ENCODE peak calls at places on chromosomes 7 and 10, in eight cellular contexts. One of them, this sample, is unnamed.

GRCh38 chr10:49140306-49141175 is 6.7 kb upstream of the FAM170B start:
- DNase-seq in LHCN-M2: peak
- DNase-seq in GM04504: no peak
- DNase-seq in H9: no peak
- DNase-seq in M059J: peak
- DNase-seq in activated T-helper 9 cell treated with anti-CD3 and anti-CD28 coated beads, Interleukin-2, amount 50 U/mL, for 16 hours: no peak
- DNase-seq in hepatocyte: no peak
- DNase-seq in left kidney: no peak
- DNase-seq in this sample: no peak

GRCh38 chr7:112238852-112239610 is 32.5 kb downstream of the ZNF277 start:
- DNase-seq in LHCN-M2: peak
- DNase-seq in H9: no peak
- DNase-seq in GM04504: no peak
- DNase-seq in M059J: peak
- DNase-seq in activated T-helper 9 cell treated with anti-CD3 and anti-CD28 coated beads, Interleukin-2, amount 50 U/mL, for 16 hours: no peak
- DNase-seq in left kidney: no peak
- DNase-seq in hepatocyte: no peak
- DNase-seq in this sample: peak

GRCh38 chr7:21844742-21845141 is 101.0 kb downstream of the CDCA7L start:
- DNase-seq in LHCN-M2: peak
- DNase-seq in activated T-helper 9 cell treated with anti-CD3 and anti-CD28 coated beads, Interleukin-2, amount 50 U/mL, for 16 hours: no peak
- DNase-seq in GM04504: no peak
- DNase-seq in H9: no peak
- DNase-seq in hepatocyte: peak
- DNase-seq in M059J: peak
- DNase-seq in left kidney: no peak
- DNase-seq in this sample: no peak

GRCh38 chr7:47940482-47941001 is 7.7 kb downstream of the PKD1L1 start:
- DNase-seq in left kidney: peak
- DNase-seq in M059J: peak
- DNase-seq in activated T-helper 9 cell treated with anti-CD3 and anti-CD28 coated beads, Interleukin-2, amount 50 U/mL, for 16 hours: no peak
- DNase-seq in LHCN-M2: peak
- DNase-seq in GM04504: peak
- DNase-seq in H9: no peak
- DNase-seq in hepatocyte: peak
- DNase-seq in this sample: no peak

GRCh38 chr7:17131983-17132655 is 166.3 kb upstream of the AHR start:
- DNase-seq in M059J: no peak
- DNase-seq in activated T-helper 9 cell treated with anti-CD3 and anti-CD28 coated beads, Interleukin-2, amount 50 U/mL, for 16 hours: no peak
- DNase-seq in H9: no peak
- DNase-seq in hepatocyte: peak
- DNase-seq in GM04504: no peak
- DNase-seq in left kidney: peak
- DNase-seq in LHCN-M2: no peak
- DNase-seq in this sample: no peak

GRCh38 chr7:151122276-151122675 is 36.0 kb downstream of the AGAP3 start:
- DNase-seq in M059J: no peak
- DNase-seq in H9: no peak
- DNase-seq in left kidney: peak
- DNase-seq in hepatocyte: no peak
- DNase-seq in GM04504: no peak
- DNase-seq in LHCN-M2: no peak
- DNase-seq in activated T-helper 9 cell treated with anti-CD3 and anti-CD28 coated beads, Interleukin-2, amount 50 U/mL, for 16 hours: no peak
- DNase-seq in this sample: no peak

GRCh38 chr7:1385086-1385808 is 74.0 kb downstream of the MICALL2 start:
- DNase-seq in M059J: no peak
- DNase-seq in LHCN-M2: no peak
- DNase-seq in left kidney: peak
- DNase-seq in activated T-helper 9 cell treated with anti-CD3 and anti-CD28 coated beads, Interleukin-2, amount 50 U/mL, for 16 hours: no peak
- DNase-seq in GM04504: no peak
- DNase-seq in H9: no peak
- DNase-seq in hepatocyte: no peak
- DNase-seq in this sample: no peak

GRCh38 chr7:158606111-158606510 is 18.5 kb upstream of the PTPRN2 start:
- DNase-seq in GM04504: no peak
- DNase-seq in hepatocyte: no peak
- DNase-seq in LHCN-M2: no peak
- DNase-seq in H9: no peak
- DNase-seq in activated T-helper 9 cell treated with anti-CD3 and anti-CD28 coated beads, Interleukin-2, amount 50 U/mL, for 16 hours: no peak
- DNase-seq in left kidney: no peak
- DNase-seq in M059J: no peak
- DNase-seq in this sample: no peak

GRCh38 chr10:71006497-71006896 is 118.1 kb upstream of the PCBD1 start:
- DNase-seq in left kidney: no peak
- DNase-seq in LHCN-M2: no peak
- DNase-seq in GM04504: no peak
- DNase-seq in H9: no peak
- DNase-seq in M059J: no peak
- DNase-seq in hepatocyte: no peak
- DNase-seq in activated T-helper 9 cell treated with anti-CD3 and anti-CD28 coated beads, Interleukin-2, amount 50 U/mL, for 16 hours: no peak
- DNase-seq in this sample: no peak

GRCh38 chr7:156558198-156558597 is 82.4 kb upstream of the RNF32 start:
- DNase-seq in left kidney: no peak
- DNase-seq in M059J: peak
- DNase-seq in hepatocyte: no peak
- DNase-seq in activated T-helper 9 cell treated with anti-CD3 and anti-CD28 coated beads, Interleukin-2, amount 50 U/mL, for 16 hours: no peak
- DNase-seq in GM04504: no peak
- DNase-seq in H9: no peak
- DNase-seq in LHCN-M2: peak
- DNase-seq in this sample: no peak

GRCh38 chr10:10055656-10056445 is 961.8 kb upstream of the CELF2 start:
- DNase-seq in H9: no peak
- DNase-seq in LHCN-M2: peak
- DNase-seq in GM04504: no peak
- DNase-seq in hepatocyte: no peak
- DNase-seq in M059J: no peak
- DNase-seq in activated T-helper 9 cell treated with anti-CD3 and anti-CD28 coated beads, Interleukin-2, amount 50 U/mL, for 16 hours: no peak
- DNase-seq in left kidney: no peak
- DNase-seq in this sample: no peak

GRCh38 chr7:130065500-130066152 is 4.7 kb upstream of the KLHDC10 start:
- DNase-seq in GM04504: no peak
- DNase-seq in hepatocyte: no peak
- DNase-seq in left kidney: no peak
- DNase-seq in M059J: peak
- DNase-seq in H9: no peak
- DNase-seq in activated T-helper 9 cell treated with anti-CD3 and anti-CD28 coated beads, Interleukin-2, amount 50 U/mL, for 16 hours: no peak
- DNase-seq in LHCN-M2: peak
- DNase-seq in this sample: peak

GRCh38 chr7:1531263-1531978 is 919 bp downstream of the MAFK start:
- DNase-seq in hepatocyte: peak
- DNase-seq in H9: peak
- DNase-seq in M059J: peak
- DNase-seq in GM04504: no peak
- DNase-seq in activated T-helper 9 cell treated with anti-CD3 and anti-CD28 coated beads, Interleukin-2, amount 50 U/mL, for 16 hours: peak
- DNase-seq in left kidney: no peak
- DNase-seq in LHCN-M2: no peak
- DNase-seq in this sample: peak

GRCh38 chr7:120877706-120878105 is 19.8 kb upstream of the TSPAN12 start:
- DNase-seq in M059J: no peak
- DNase-seq in left kidney: no peak
- DNase-seq in H9: no peak
- DNase-seq in LHCN-M2: peak
- DNase-seq in GM04504: no peak
- DNase-seq in activated T-helper 9 cell treated with anti-CD3 and anti-CD28 coated beads, Interleukin-2, amount 50 U/mL, for 16 hours: no peak
- DNase-seq in hepatocyte: no peak
- DNase-seq in this sample: no peak

GRCh38 chr10:75654171-75654772 is 222.8 kb downstream of the LRMDA start:
- DNase-seq in LHCN-M2: no peak
- DNase-seq in H9: no peak
- DNase-seq in left kidney: no peak
- DNase-seq in GM04504: no peak
- DNase-seq in hepatocyte: no peak
- DNase-seq in activated T-helper 9 cell treated with anti-CD3 and anti-CD28 coated beads, Interleukin-2, amount 50 U/mL, for 16 hours: no peak
- DNase-seq in M059J: peak
- DNase-seq in this sample: no peak

GRCh38 chr10:72801263-72801868 is 92.2 kb upstream of the OIT3 start:
- DNase-seq in left kidney: no peak
- DNase-seq in M059J: peak
- DNase-seq in activated T-helper 9 cell treated with anti-CD3 and anti-CD28 coated beads, Interleukin-2, amount 50 U/mL, for 16 hours: no peak
- DNase-seq in LHCN-M2: no peak
- DNase-seq in H9: no peak
- DNase-seq in GM04504: no peak
- DNase-seq in hepatocyte: no peak
- DNase-seq in this sample: no peak

GRCh38 chr10:100637785-100638184 is 102.0 kb downstream of the HIF1AN start:
- DNase-seq in left kidney: peak
- DNase-seq in LHCN-M2: peak
- DNase-seq in activated T-helper 9 cell treated with anti-CD3 and anti-CD28 coated beads, Interleukin-2, amount 50 U/mL, for 16 hours: no peak
- DNase-seq in M059J: peak
- DNase-seq in hepatocyte: peak
- DNase-seq in GM04504: no peak
- DNase-seq in H9: peak
- DNase-seq in this sample: no peak

GRCh38 chr10:70461397-70462348 is 16.9 kb upstream of the PALD1 start:
- DNase-seq in GM04504: no peak
- DNase-seq in M059J: peak
- DNase-seq in left kidney: peak
- DNase-seq in H9: peak
- DNase-seq in LHCN-M2: peak
- DNase-seq in hepatocyte: peak
- DNase-seq in activated T-helper 9 cell treated with anti-CD3 and anti-CD28 coated beads, Interleukin-2, amount 50 U/mL, for 16 hours: no peak
- DNase-seq in this sample: no peak

GRCh38 chr7:48904975-48905374 is 19.4 kb upstream of the CDC14C start:
- DNase-seq in H9: no peak
- DNase-seq in left kidney: no peak
- DNase-seq in M059J: peak
- DNase-seq in activated T-helper 9 cell treated with anti-CD3 and anti-CD28 coated beads, Interleukin-2, amount 50 U/mL, for 16 hours: no peak
- DNase-seq in hepatocyte: no peak
- DNase-seq in GM04504: no peak
- DNase-seq in LHCN-M2: no peak
- DNase-seq in this sample: no peak

GRCh38 chr7:80284848-80285247 is 150.2 kb downstream of the GNAI1 start:
- DNase-seq in M059J: peak
- DNase-seq in left kidney: no peak
- DNase-seq in H9: no peak
- DNase-seq in GM04504: peak
- DNase-seq in LHCN-M2: peak
- DNase-seq in hepatocyte: peak
- DNase-seq in activated T-helper 9 cell treated with anti-CD3 and anti-CD28 coated beads, Interleukin-2, amount 50 U/mL, for 16 hours: no peak
- DNase-seq in this sample: no peak

GRCh38 chr7:158973440-158973839 is 117.1 kb downstream of the DYNC2I1 start:
- DNase-seq in hepatocyte: peak
- DNase-seq in LHCN-M2: no peak
- DNase-seq in H9: peak
- DNase-seq in GM04504: no peak
- DNase-seq in left kidney: peak
- DNase-seq in M059J: no peak
- DNase-seq in activated T-helper 9 cell treated with anti-CD3 and anti-CD28 coated beads, Interleukin-2, amount 50 U/mL, for 16 hours: no peak
- DNase-seq in this sample: no peak

GRCh38 chr10:75825656-75826055 is 394.2 kb downstream of the LRMDA start:
- DNase-seq in hepatocyte: no peak
- DNase-seq in left kidney: peak
- DNase-seq in LHCN-M2: no peak
- DNase-seq in M059J: no peak
- DNase-seq in GM04504: no peak
- DNase-seq in H9: no peak
- DNase-seq in activated T-helper 9 cell treated with anti-CD3 and anti-CD28 coated beads, Interleukin-2, amount 50 U/mL, for 16 hours: no peak
- DNase-seq in this sample: no peak

GRCh38 chr7:1301054-1301811 is 68.6 kb downstream of the UNCX start:
- DNase-seq in GM04504: no peak
- DNase-seq in hepatocyte: no peak
- DNase-seq in H9: no peak
- DNase-seq in activated T-helper 9 cell treated with anti-CD3 and anti-CD28 coated beads, Interleukin-2, amount 50 U/mL, for 16 hours: no peak
- DNase-seq in left kidney: peak
- DNase-seq in LHCN-M2: no peak
- DNase-seq in M059J: no peak
- DNase-seq in this sample: no peak

GRCh38 chr10:13311177-13311575 is 11.3 kb upstream of the PHYH start:
- DNase-seq in GM04504: no peak
- DNase-seq in hepatocyte: no peak
- DNase-seq in left kidney: no peak
- DNase-seq in H9: no peak
- DNase-seq in M059J: no peak
- DNase-seq in activated T-helper 9 cell treated with anti-CD3 and anti-CD28 coated beads, Interleukin-2, amount 50 U/mL, for 16 hours: no peak
- DNase-seq in LHCN-M2: no peak
- DNase-seq in this sample: no peak

GRCh38 chr7:7971308-7972040 is 2.9 kb downstream of the GLCCI1 start:
- DNase-seq in activated T-helper 9 cell treated with anti-CD3 and anti-CD28 coated beads, Interleukin-2, amount 50 U/mL, for 16 hours: no peak
- DNase-seq in H9: no peak
- DNase-seq in hepatocyte: no peak
- DNase-seq in M059J: no peak
- DNase-seq in left kidney: peak
- DNase-seq in GM04504: no peak
- DNase-seq in LHCN-M2: no peak
- DNase-seq in this sample: no peak

This sample was measured in left lobe of liver.